ENCODE peak calls at places on chromosomes 16 and 17, in nine cellular contexts. S is left lung, X is GM23248, F is neural progenitor cell, Q is lower leg skin, Y is fibroblast of mammary gland, B is mucosa of descending colon, L is GM23338, H is AG04449. I is an unnamed sample.

GRCh38 chr16:10552998-10553491 is 27.4 kb downstream of the EMP2 start:
- DNase-seq in Q (no peak), S (no peak), L (peak; percentile 78), B (peak; percentile 34), X (no peak), F (peak; percentile 35), Y (no peak), H (no peak), I (peak; percentile 31)

GRCh38 chr17:10117581-10118001 is 80.8 kb downstream of the GAS7 start:
- DNase-seq in F (no peak), B (no peak), Y (no peak), S (no peak), Q (no peak), L (peak; percentile 29), X (no peak), H (no peak), I (no peak)

GRCh38 chr17:32152130-32152529 is 9.8 kb downstream of the RHOT1 start:
- DNase-seq in L (no peak), Q (no peak), H (no peak), S (no peak), B (peak; percentile 28), X (no peak), F (no peak), Y (no peak), I (no peak)

GRCh38 chr16:23678430-23679273 is at the start of gene PLK1:
- DNase-seq in Q (peak; percentile 42), F (peak; percentile 96), Y (peak; percentile 80), L (peak; percentile 98), X (peak; percentile 97), H (no peak), B (peak; percentile 90), S (peak; percentile 95), I (peak; percentile 81)

GRCh38 chr17:55830210-55830609 is 79.4 kb downstream of the PCTP start:
- DNase-seq in X (no peak), S (no peak), L (no peak), F (no peak), B (no peak), Y (no peak), Q (no peak), H (no peak), I (no peak)

GRCh38 chr17:7842950-7843535 is 9.0 kb downstream of the KDM6B start:
- DNase-seq in Y (peak; percentile 96), L (peak; percentile 81), F (peak; percentile 54), S (peak; percentile 89), Q (peak; percentile 82), H (no peak), X (peak; percentile 97), B (peak; percentile 68), I (no peak)

GRCh38 chr16:88373927-88374492 is 8.7 kb upstream of the ZNF469 start:
- DNase-seq in B (no peak), Y (no peak), Q (no peak), S (peak; percentile 37), F (no peak), L (no peak), X (no peak), H (no peak), I (no peak)

GRCh38 chr16:30997887-30998711 is 12.3 kb downstream of the STX1B start:
- DNase-seq in L (peak; percentile 34), S (no peak), F (no peak), H (no peak), Q (no peak), Y (peak; percentile 75), X (peak; percentile 95), B (no peak), I (no peak)

GRCh38 chr16:48011888-48012658 is 143.7 kb downstream of the ABCC12 start:
- DNase-seq in L (no peak), B (no peak), S (no peak), F (no peak), Y (no peak), Q (no peak), H (no peak), X (no peak), I (no peak)

GRCh38 chr16:85229869-85230416 is 117.7 kb upstream of the CIBAR2 start:
- DNase-seq in Q (no peak), B (no peak), H (no peak), F (peak; percentile 57), L (no peak), Y (no peak), X (no peak), S (no peak), I (no peak)

GRCh38 chr17:77675816-77676799 is 282.4 kb upstream of the TNRC6C start:
- DNase-seq in L (no peak), B (no peak), Q (no peak), H (no peak), Y (no peak), F (peak; percentile 68), S (no peak), X (no peak), I (no peak)

GRCh38 chr16:6898896-6899295 is 433.7 kb upstream of the RBFOX1 start:
- DNase-seq in H (no peak), B (no peak), S (no peak), L (no peak), Q (no peak), F (no peak), X (no peak), Y (no peak), I (no peak)
- H3K4me3 ChIP-seq in H (no peak overlapping the region), B (no peak overlapping the region), S (no peak overlapping the region), L (no peak overlapping the region), Q (no peak overlapping the region), F (no peak overlapping the region), X (no peak overlapping the region), Y (no peak overlapping the region), I (no peak overlapping the region)

DNA sequence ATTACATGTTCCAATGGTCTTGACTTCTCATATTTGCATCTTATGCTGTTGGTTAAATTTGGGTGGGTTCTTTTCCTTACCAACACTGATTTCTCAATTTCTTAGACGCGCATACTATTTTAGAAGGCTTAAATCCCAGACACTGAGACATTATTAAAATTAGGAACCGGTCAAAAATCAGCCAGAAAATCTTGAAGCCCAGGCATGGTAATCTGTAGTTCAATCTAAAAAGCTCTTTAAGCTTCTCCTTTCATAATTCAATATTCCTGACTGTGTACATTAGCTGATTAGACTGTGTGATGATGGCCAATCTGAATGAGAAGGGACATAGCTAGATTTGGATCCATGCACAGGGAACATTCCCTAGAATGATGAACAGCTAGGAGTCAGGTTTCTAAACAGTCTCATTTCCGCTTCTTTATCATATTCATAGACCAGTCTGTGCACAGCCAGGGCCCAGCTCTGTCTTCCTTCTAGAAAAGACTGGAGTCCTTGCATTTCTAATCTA is 189.2 kb downstream of the AATF start:
- DNase-seq in H (no peak), X (no peak), B (no peak), Y (no peak), L (no peak), Q (no peak), S (no peak), F (no peak), I (no peak)
- H3K4me3 ChIP-seq in H (no peak overlapping the region), X (no peak overlapping the region), B (no peak overlapping the region), Y (no peak overlapping the region), L (no peak overlapping the region), Q (no peak overlapping the region), S (no peak overlapping the region), F (no peak overlapping the region), I (no peak overlapping the region)

GRCh38 chr17:48672340-48672739 is 46.2 kb upstream of the HOXB9 start:
- DNase-seq in L (no peak), F (no peak), H (no peak), Y (no peak), B (no peak), Q (no peak), X (no peak), S (no peak), I (no peak)

GRCh38 chr17:48676963-48677558 is 45.3 kb downstream of the PRAC1 start:
- DNase-seq in X (no peak), L (peak; percentile 27), H (no peak), F (no peak), Y (no peak), S (no peak), B (no peak), Q (no peak), I (no peak)

DNA sequence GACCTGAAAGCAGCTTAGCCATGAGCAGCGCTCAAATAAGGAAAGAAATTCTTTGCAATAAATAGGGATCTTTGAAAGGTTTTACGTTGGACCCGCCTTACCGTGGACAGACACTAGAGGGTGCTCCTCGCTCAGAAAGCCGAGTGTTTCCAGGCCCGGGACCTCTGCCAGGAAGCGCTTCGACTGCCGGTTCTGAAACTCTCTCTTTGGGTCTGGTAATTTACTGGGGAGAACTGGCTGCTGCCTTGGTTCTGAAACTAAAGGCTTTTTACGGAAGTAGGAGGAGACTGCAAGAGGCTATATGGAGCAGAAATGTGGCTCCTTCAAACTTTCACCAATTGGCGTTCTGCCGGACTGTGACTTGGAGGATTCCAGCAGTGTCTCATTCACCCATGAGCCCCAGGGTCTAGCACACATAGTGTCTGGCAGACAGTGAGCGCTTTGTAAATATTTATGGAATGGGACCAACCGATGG is 45.6 kb upstream of the HOXB9 start:
- DNase-seq in F (peak; percentile 80), L (peak; percentile 91), Y (peak; percentile 71), S (peak; percentile 69), B (peak; percentile 96), Q (peak; percentile 72), X (peak; percentile 87), H (peak; percentile 14), I (peak; percentile 75)
- H3K4me3 ChIP-seq in F (peak overlapping the region; percentile 34), L (peak overlapping the region; percentile 40), Y (peak overlapping the region; percentile 44), S (peak overlapping the region; percentile 12), B (no peak overlapping the region), Q (no peak overlapping the region), X (peak overlapping the region; percentile 75), H (peak overlapping the region; percentile 43), I (no peak overlapping the region)

GRCh38 chr17:74215332-74215727 is 2.0 kb downstream of the TTYH2 start:
- DNase-seq in Y (no peak), B (no peak), L (no peak), H (no peak), Q (no peak), S (peak; percentile 39), F (no peak), X (no peak), I (no peak)

GRCh38 chr17:74213897-74214386 is 571 bp downstream of the TTYH2 start:
- DNase-seq in B (no peak), Q (no peak), S (peak; percentile 83), Y (no peak), X (no peak), L (peak; percentile 44), H (no peak), F (peak; percentile 39), I (no peak)

GRCh38 chr17:74216505-74216904 is 3.1 kb downstream of the TTYH2 start:
- DNase-seq in S (no peak), Q (no peak), Y (no peak), F (no peak), H (no peak), L (no peak), B (no peak), X (no peak), I (no peak)

GRCh38 chr17:74212913-74213791 is at the start of gene TTYH2:
- DNase-seq in L (peak; percentile 91), S (peak; percentile 96), F (peak; percentile 89), B (peak; percentile 88), H (peak; percentile 17), Y (peak; percentile 81), Q (peak; percentile 89), X (peak; percentile 95), I (no peak)

DNA sequence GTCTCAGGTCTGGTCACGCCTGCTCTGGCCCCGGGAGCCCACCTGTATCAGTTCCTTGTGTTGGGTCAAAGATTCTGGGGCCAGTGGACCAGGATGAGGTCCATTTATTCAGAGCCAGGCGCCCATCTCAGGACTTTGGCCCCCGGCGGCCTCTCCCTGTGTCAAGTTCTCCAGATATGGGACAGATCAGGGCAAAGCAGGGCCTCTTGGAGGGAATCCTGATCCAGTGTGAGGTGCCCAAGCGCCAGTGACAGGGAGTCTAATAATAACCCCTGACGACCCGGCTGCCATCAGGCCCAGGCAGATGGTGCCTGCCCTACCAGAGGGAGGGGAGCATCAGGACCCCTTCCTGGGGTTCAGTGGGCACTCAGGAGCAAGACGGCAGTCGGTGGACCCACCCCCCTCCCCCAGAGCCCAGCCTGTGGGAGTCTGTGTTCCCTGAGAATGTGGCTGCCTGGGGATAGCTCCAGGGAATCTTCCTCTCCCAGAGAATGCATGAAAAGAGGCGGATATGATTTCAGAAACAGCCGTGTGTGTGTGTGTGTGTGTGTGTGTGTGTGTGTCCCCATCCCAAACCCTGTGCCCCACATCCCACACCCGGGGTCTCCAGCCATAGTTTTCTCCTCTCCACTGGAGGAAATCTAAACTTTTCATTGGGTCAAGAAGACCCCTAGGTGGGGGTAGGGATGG is 1.4 kb downstream of the TTYH2 start:
- DNase-seq in Q (no peak), X (no peak), F (no peak), L (no peak), B (no peak), Y (no peak), H (no peak), S (peak; percentile 45), I (no peak)
- H3K4me3 ChIP-seq in Q (no peak overlapping the region), X (no peak overlapping the region), F (no peak overlapping the region), L (no peak overlapping the region), B (no peak overlapping the region), Y (no peak overlapping the region), H (no peak overlapping the region), S (no peak overlapping the region), I (no peak overlapping the region)

I was measured in iPS DF 6.9.